ENCODE peak calls at places on chromosomes 5 and 9, in nine cellular contexts. G is cardiac fibroblast; H is head of caudate nucleus; C is activated naive CD4-positive, alpha-beta T cell treated with anti-CD3 and anti-CD28 coated beads, Interleukin-2, amount 10 ng/mL, durations not matched to agents 7 days and 5 days; A is T-helper 17 cell; N is effector CD4-positive, alpha-beta T cell; W is activated CD4-positive, alpha-beta T cell treated with anti-CD3 and anti-CD28 coated beads, Interleukin-2, amount 50 U/mL, for 4 hours; X is T-helper 2 cell; U is NCI-H2171. S is an unnamed sample.

GRCh38 chr9:88017086-88017485 is 42.8 kb upstream of the CDK20 start:
- DNase-seq in U (no peak), N (no peak), X (no peak), W (no peak), C (no peak), A (no peak), G (peak; percentile 57), H (no peak), S (no peak)

GRCh38 chr5:96597441-96598020 is 64.6 kb upstream of the CAST start:
- DNase-seq in A (no peak), N (no peak), H (peak; percentile 68), G (no peak), U (no peak), W (no peak), X (no peak), C (no peak), S (no peak)

GRCh38 chr9:4207476-4207875 is 92.4 kb downstream of the GLIS3 start:
- DNase-seq in H (no peak), C (no peak), G (no peak), N (no peak), U (no peak), W (no peak), A (no peak), X (no peak), S (no peak)

GRCh38 chr9:33287087-33287490 is 3.2 kb upstream of the NFX1 start:
- DNase-seq in U (peak; percentile 5), X (peak; percentile 82), N (peak; percentile 43), H (peak; percentile 67), C (peak; percentile 72), W (peak; percentile 21), A (peak; percentile 39), G (peak; percentile 86), S (no peak)

GRCh38 chr5:135944967-135945560 is 9.7 kb downstream of the LECT2 start:
- DNase-seq in C (peak; percentile 26), G (peak; percentile 94), X (peak; percentile 53), N (peak; percentile 4), W (no peak), U (peak; percentile 38), A (peak; percentile 18), H (peak; percentile 54), S (peak; percentile 15)

GRCh38 chr5:43078956-43079355 is 38.8 kb upstream of the ANXA2R start:
- DNase-seq in N (no peak), C (no peak), U (no peak), X (no peak), A (no peak), W (no peak), G (peak; percentile 86), H (no peak), S (no peak)

GRCh38 chr5:33379757-33380156 is 61.0 kb upstream of the TARS1 start:
- DNase-seq in W (no peak), C (no peak), A (no peak), N (no peak), U (no peak), G (peak; percentile 65), X (peak; percentile 1), H (no peak), S (no peak)

GRCh38 chr9:93955356-93956182 is 414 bp upstream of the BARX1 start:
- DNase-seq in N (no peak), G (no peak), C (peak; percentile 56), A (no peak), W (no peak), U (peak; percentile 50), H (no peak), X (peak; percentile 44), S (peak; percentile 31)

GRCh38 chr9:124110307-124110915 is 98.8 kb downstream of the LHX2 start:
- DNase-seq in C (peak; percentile 73), N (no peak), X (peak; percentile 55), G (peak; percentile 67), W (no peak), H (peak; percentile 39), A (peak; percentile 37), U (no peak), S (peak; percentile 9)

GRCh38 chr5:22063717-22064116 is 789.4 kb downstream of the CDH12 start:
- DNase-seq in U (no peak), W (no peak), C (no peak), N (no peak), X (no peak), H (no peak), G (no peak), A (no peak), S (no peak)

GRCh38 chr5:35182541-35183242 is 47.6 kb downstream of the PRLR start:
- DNase-seq in G (no peak), A (no peak), W (no peak), H (no peak), N (no peak), C (no peak), U (no peak), X (no peak), S (no peak)

GRCh38 chr5:8869932-8870331 is 675.9 kb downstream of the SEMA5A start:
- DNase-seq in U (peak; percentile 65), H (no peak), A (no peak), N (no peak), G (no peak), X (no peak), C (no peak), W (no peak), S (no peak)

GRCh38 chr5:125244531-125244930 is 498.1 kb upstream of the ZNF608 start:
- DNase-seq in A (no peak), W (no peak), X (no peak), H (no peak), N (no peak), C (no peak), G (no peak), U (no peak), S (no peak)

GRCh38 chr5:102036927-102037326 is 259.2 kb downstream of the SLCO4C1 start:
- DNase-seq in H (no peak), N (no peak), G (no peak), U (no peak), C (no peak), W (no peak), A (no peak), X (no peak), S (no peak)

GRCh38 chr5:60960591-60960990 is 15.6 kb downstream of the NDUFAF2 start:
- DNase-seq in N (no peak), A (no peak), C (peak; percentile 25), U (no peak), X (peak; percentile 25), W (no peak), H (no peak), G (peak; percentile 47), S (no peak)

GRCh38 chr5:14206028-14206725 is 63.0 kb downstream of the TRIO start:
- DNase-seq in W (no peak), A (no peak), H (no peak), U (no peak), C (no peak), G (no peak), N (no peak), X (no peak), S (no peak)

GRCh38 chr5:136135536-136135935 is 2.9 kb downstream of the SMAD5 start:
- DNase-seq in H (no peak), N (no peak), U (no peak), A (no peak), G (no peak), C (no peak), X (no peak), W (no peak), S (no peak)

GRCh38 chr9:128113526-128114325 is 13.8 kb downstream of the PTGES2 start:
- DNase-seq in A (no peak), G (no peak), C (no peak), X (no peak), U (no peak), H (no peak), W (no peak), N (no peak), S (no peak)

GRCh38 chr5:160628295-160629006 is 206.8 kb downstream of the PTTG1 start:
- DNase-seq in X (no peak), W (no peak), U (no peak), A (no peak), N (no peak), C (no peak), H (peak; percentile 46), G (no peak), S (no peak)

GRCh38 chr5:122723606-122724352 is 51.1 kb upstream of the SNX2 start:
- DNase-seq in G (peak; percentile 58), H (no peak), X (peak; percentile 5), A (no peak), U (no peak), N (no peak), C (no peak), W (no peak), S (no peak)

GRCh38 chr9:130925050-130925678 is 13.9 kb downstream of the FIBCD1 start:
- DNase-seq in X (no peak), U (no peak), C (no peak), A (no peak), W (no peak), G (no peak), H (no peak), N (no peak), S (no peak)

GRCh38 chr5:114305402-114306207 is 56.3 kb upstream of the KCNN2 start:
- DNase-seq in C (no peak), H (no peak), A (no peak), U (no peak), N (no peak), W (no peak), X (no peak), G (peak; percentile 52), S (no peak)

GRCh38 chr5:179128041-179128365 is 67.8 kb downstream of the ZNF354C start:
- DNase-seq in X (no peak), N (no peak), H (no peak), W (no peak), A (no peak), U (no peak), G (no peak), C (no peak), S (no peak)

GRCh38 chr5:65198777-65199120 is 283.0 kb downstream of the ADAMTS6 start:
- DNase-seq in G (peak; percentile 83), U (no peak), W (no peak), H (no peak), A (no peak), X (no peak), C (no peak), N (no peak), S (no peak)

GRCh38 chr5:31725996-31726395 is 87.1 kb downstream of the PDZD2 start:
- DNase-seq in X (no peak), U (no peak), W (no peak), G (no peak), A (no peak), C (no peak), H (no peak), N (no peak), S (no peak)

GRCh38 chr5:136194611-136195010 is 1.6 kb upstream of the SMIM32 start:
- DNase-seq in G (no peak), A (no peak), N (no peak), W (no peak), C (no peak), U (no peak), X (no peak), H (no peak), S (no peak)

GRCh38 chr5:116395178-116395577 is 179.4 kb downstream of the SEMA6A start:
- DNase-seq in U (peak; percentile 92), G (no peak), C (no peak), X (no peak), N (no peak), W (no peak), H (no peak), A (no peak), S (no peak)

GRCh38 chr9:110995511-110996340 is 42.5 kb downstream of the LPAR1 start:
- DNase-seq in N (no peak), G (peak; percentile 41), X (no peak), H (no peak), U (no peak), W (no peak), C (no peak), A (no peak), S (no peak)

GRCh38 chr5:179319123-179319522 is 26.1 kb downstream of the ADAMTS2 start:
- DNase-seq in U (no peak), W (no peak), A (no peak), N (no peak), X (no peak), H (no peak), C (no peak), G (no peak), S (no peak)

GRCh38 chr5:4773827-4774317 is 366.3 kb upstream of the ADAMTS16 start:
- DNase-seq in X (no peak), C (no peak), U (no peak), H (no peak), G (no peak), W (no peak), N (no peak), A (no peak), S (no peak)

GRCh38 chr5:159337291-159337974 is 7.1 kb upstream of the IL12B start:
- DNase-seq in N (peak; percentile 16), X (peak; percentile 86), A (no peak), C (peak; percentile 76), G (peak; percentile 39), W (peak; percentile 28), H (no peak), U (no peak), S (peak; percentile 38)

S was measured in T follicular helper cell.